ENCODE peak calls at places on chromosome 17, in seven cellular contexts. P is iris pigment epithelial cell; K is cardiac fibroblast; M is naive thymus-derived CD8-positive, alpha-beta T cell; O is neural progenitor cell; W is endothelial cell of umbilical vein; V is hepatic stellate cell. H is an unnamed sample.

GRCh38 chr17:49914096-49914490 is 54.9 kb upstream of the DLX4 start:
- DNase-seq in K (no peak), P (no peak), O (peak; percentile 60), M (no peak), V (no peak), W (no peak), H (no peak)

GRCh38 chr17:7022791-7023571 is at the start of gene BCL6B:
- DNase-seq in O (peak; percentile 68), K (no peak), M (no peak), V (no peak), P (no peak), W (peak; percentile 78), H (no peak)

GRCh38 chr17:50853781-50854180 is 12.4 kb downstream of the TOB1 start:
- DNase-seq in P (no peak), O (no peak), W (no peak), M (no peak), V (no peak), K (no peak), H (no peak)

GRCh38 chr17:50213026-50214015 is 11.9 kb upstream of the COL1A1 start:
- DNase-seq in P (peak; percentile 48), M (peak; percentile 54), V (no peak), O (peak; percentile 71), W (no peak), K (no peak), H (peak; percentile 88)

GRCh38 chr17:78517421-78517820 is 59.8 kb downstream of the DNAH17 start:
- DNase-seq in W (no peak), V (no peak), K (peak; percentile 70), M (no peak), O (no peak), P (no peak), H (no peak)

GRCh38 chr17:68378202-68379149 is 78.8 kb downstream of the WIPI1 start:
- DNase-seq in V (peak; percentile 72), M (no peak), W (peak; percentile 92), P (peak; percentile 96), O (peak; percentile 31), K (peak; percentile 97), H (no peak)

GRCh38 chr17:56653877-56654276 is 60.4 kb downstream of the NOG start:
- DNase-seq in W (peak; percentile 33), M (peak; percentile 77), O (peak; percentile 82), P (peak; percentile 72), K (peak; percentile 14), V (peak; percentile 18), H (peak; percentile 86)

GRCh38 chr17:74539281-74539820 is 6.6 kb downstream of the CD300C start:
- DNase-seq in O (no peak), V (no peak), K (no peak), W (no peak), P (no peak), M (no peak), H (no peak)

GRCh38 chr17:57553991-57554825 is 190.9 kb downstream of the CCDC182 start:
- DNase-seq in O (peak; percentile 92), P (peak; percentile 54), W (no peak), K (peak; percentile 81), M (no peak), V (no peak), H (no peak)

GRCh38 chr17:66713533-66714042 is 121.3 kb upstream of the CACNG5 start:
- DNase-seq in W (no peak), P (no peak), V (no peak), K (no peak), M (no peak), O (no peak), H (peak; percentile 71)

GRCh38 chr17:82121660-82122629 is 23.9 kb upstream of the FASN start:
- DNase-seq in O (no peak), M (no peak), K (no peak), W (no peak), V (no peak), P (no peak), H (peak; percentile 46)

GRCh38 chr17:61175298-61176142 is 224.1 kb upstream of the TBX2 start:
- DNase-seq in P (no peak), K (no peak), O (no peak), V (no peak), W (no peak), M (no peak), H (no peak)

GRCh38 chr17:73031472-73031871 is 61.0 kb downstream of the SLC39A11 start:
- DNase-seq in O (no peak), P (no peak), V (no peak), K (no peak), W (no peak), M (no peak), H (no peak)

GRCh38 chr17:52158450-52159042 is at the start of gene CA10:
- DNase-seq in W (no peak), P (no peak), O (peak; percentile 72), K (no peak), M (no peak), V (no peak), H (no peak)

GRCh38 chr17:82291582-82292250 is 18.2 kb upstream of the CSNK1D start:
- DNase-seq in V (no peak), P (no peak), K (no peak), W (no peak), M (no peak), O (no peak), H (no peak)

GRCh38 chr17:4068918-4069317 is 73.9 kb downstream of the ZZEF1 start:
- DNase-seq in K (no peak), W (no peak), M (no peak), O (no peak), P (no peak), V (no peak), H (no peak)

GRCh38 chr17:28755486-28755885 is 11.7 kb downstream of the TRAF4 start:
- DNase-seq in P (no peak), O (no peak), W (no peak), M (no peak), K (no peak), V (peak; percentile 68), H (no peak)

GRCh38 chr17:43673516-43674323 is 12.0 kb upstream of the MEOX1 start:
- DNase-seq in K (peak; percentile 73), W (peak; percentile 79), P (peak; percentile 49), M (peak; percentile 46), V (peak; percentile 78), O (peak; percentile 70), H (peak; percentile 88)

GRCh38 chr17:56028837-56029236 is 124.4 kb upstream of the ANKFN1 start:
- DNase-seq in V (no peak), K (no peak), M (no peak), W (no peak), O (no peak), P (no peak), H (no peak)

GRCh38 chr17:71057938-71058337 is 888.6 kb downstream of the KCNJ2 start:
- DNase-seq in K (no peak), W (no peak), O (no peak), P (no peak), M (no peak), V (no peak), H (no peak)

GRCh38 chr17:17978481-17979424 is 6.1 kb downstream of the DRC3 start:
- DNase-seq in P (no peak), M (no peak), V (no peak), O (no peak), W (no peak), K (no peak), H (no peak)

GRCh38 chr17:47956818-47957590 is 679 bp downstream of the PRR15L start:
- DNase-seq in M (no peak), K (no peak), P (no peak), W (no peak), O (no peak), V (no peak), H (no peak)

GRCh38 chr17:17216776-17217175 is 10.6 kb upstream of the PLD6 start:
- DNase-seq in W (no peak), K (no peak), O (no peak), V (no peak), M (no peak), P (no peak), H (no peak)

H was measured in activated CD8-positive, alpha-beta T cell treated with anti-CD3 and anti-CD28 coated beads for 36 hours.